ENCODE peak calls at places on chromosomes 2 and 18, in four cellular contexts. V is IMR-90; G is activated naive CD8-positive, alpha-beta T cell treated with anti-CD3 and anti-CD28 coated beads, Interleukin-2, amount 50 U/mL, for 16 hours; B is transverse colon. Q is an unnamed sample.

GRCh38 chr2:113136828-113137775 is 9.7 kb downstream of the IL1RN start:
- DNase-seq in V (peak; percentile 42), G (no peak), B (no peak), Q (no peak)

GRCh38 chr18:49519041-49519971 is 32.3 kb upstream of the C18orf32 start:
- DNase-seq in V (no peak), G (no peak), B (no peak), Q (no peak)

GRCh38 chr2:188345439-188345838 is 53.8 kb downstream of the GULP1 start:
- DNase-seq in V (peak; percentile 27), G (no peak), B (no peak), Q (no peak)

GRCh38 chr2:133146893-133147292 is 421.4 kb downstream of the NCKAP5 start:
- DNase-seq in V (peak; percentile 47), G (no peak), B (no peak), Q (no peak)

GRCh38 chr2:143177081-143177786 is 48.0 kb downstream of the ARHGAP15 start:
- DNase-seq in V (no peak), G (no peak), B (no peak), Q (no peak)

GRCh38 chr2:217270089-217270800 is 410.4 kb upstream of the TNP1 start:
- DNase-seq in V (no peak), G (no peak), B (no peak), Q (no peak)

GRCh38 chr18:45589559-45590041 is 25.7 kb upstream of the SLC14A2 start:
- DNase-seq in V (peak; percentile 91), G (no peak), B (no peak), Q (peak; percentile 60)

GRCh38 chr2:8578335-8579244 is 103.3 kb upstream of the ID2 start:
- DNase-seq in V (peak; percentile 44), G (no peak), B (no peak), Q (no peak)

GRCh38 chr2:177313162-177313781 is 48.7 kb upstream of the NFE2L2 start:
- DNase-seq in V (no peak), G (no peak), B (no peak), Q (no peak)

Q was measured in non-pigmented ciliary epithelial cell.